ENCODE peak calls at places on chromosomes 3 and 15, in seven cellular contexts. A is NCI-H1092 treated with DMSO at 0.1 percent for 48 hours, H is tibial artery, Z is coronary artery, V is endothelial cell, R is AG09319, F is amniotic stem cell. N is an unnamed sample.
A peak's percentile ranks its signal among the peaks of the same experiment; 100 is the strongest.

GRCh38 chr15:67116742-67117141 is 51.3 kb downstream of the SMAD3 start:
- DNase-seq in A (no peak), H (no peak), Z (no peak), V (no peak), R (no peak), F (no peak), N (peak; percentile 64)

GRCh38 chr3:139433089-139433488 is 43.2 kb downstream of the RBP2 start:
- DNase-seq in A (no peak), H (no peak), Z (no peak), V (no peak), R (no peak), F (no peak), N (no peak)

GRCh38 chr3:47996440-47996839 is 19.8 kb downstream of the MAP4 start:
- DNase-seq in A (no peak), H (no peak), Z (no peak), V (no peak), R (no peak), F (no peak), N (no peak)

GRCh38 chr15:72967397-72967796 is 84.9 kb upstream of the NEO1 start:
- DNase-seq in A (no peak), H (no peak), Z (no peak), V (no peak), R (no peak), F (no peak), N (no peak)

GRCh38 chr3:49638445-49638844 is 35.7 kb upstream of the APEH start:
- DNase-seq in A (no peak), H (peak; percentile 85), Z (no peak), V (no peak), R (no peak), F (no peak), N (no peak)

GRCh38 chr3:189117087-189117486 is 54.7 kb upstream of the TPRG1 start:
- DNase-seq in A (no peak), H (no peak), Z (no peak), V (no peak), R (no peak), F (no peak), N (no peak)

GRCh38 chr3:181316481-181316880 is 326.9 kb upstream of the DNAJC19 start:
- DNase-seq in A (no peak), H (no peak), Z (no peak), V (peak; percentile 25), R (no peak), F (no peak), N (no peak)

GRCh38 chr3:70108072-70108471 is 108.5 kb downstream of the SAMMSON start:
- DNase-seq in A (no peak), H (no peak), Z (no peak), V (peak; percentile 47), R (no peak), F (no peak), N (no peak)

GRCh38 chr3:190696777-190697501 is 165.6 kb downstream of the GMNC start:
- DNase-seq in A (no peak), H (no peak), Z (no peak), V (peak; percentile 13), R (no peak), F (peak; percentile 24), N (no peak)

GRCh38 chr3:70832035-70832795 is 519.8 kb upstream of the MDFIC2 start:
- DNase-seq in A (no peak), H (no peak), Z (no peak), V (no peak), R (peak; percentile 52), F (no peak), N (no peak)